ENCODE peak calls at places on chromosome 10, in nine cellular contexts. One of them, this sample, is unnamed. For H3K36me3, the result is how much of the 10 kb centered on the place peaks cover.

GRCh38 chr10:70903262-70903921 is 15.0 kb upstream of the PCBD1 start:
- DNase-seq in tibial nerve: peak
- DNase-seq in esophagus muscularis mucosa: no peak
- DNase-seq in suprapubic skin: no peak
- DNase-seq in upper lobe of left lung: peak
- DNase-seq in ovary: peak
- DNase-seq in K562: peak
- DNase-seq in transverse colon: peak
- DNase-seq in stomach: peak
- DNase-seq in this sample: peak

GRCh38 chr10:23399701-23400144 is 39.2 kb upstream of the OTUD1 start:
- DNase-seq in tibial nerve: no peak
- DNase-seq in esophagus muscularis mucosa: no peak
- DNase-seq in suprapubic skin: no peak
- DNase-seq in upper lobe of left lung: peak
- DNase-seq in ovary: no peak
- DNase-seq in K562: no peak
- DNase-seq in transverse colon: no peak
- DNase-seq in stomach: no peak
- DNase-seq in this sample: no peak

GRCh38 chr10:103966671-103967432 is at the start of gene SLK:
- DNase-seq in tibial nerve: peak
- DNase-seq in esophagus muscularis mucosa: no peak
- DNase-seq in suprapubic skin: peak
- DNase-seq in upper lobe of left lung: peak
- DNase-seq in ovary: peak
- DNase-seq in K562: peak
- DNase-seq in transverse colon: peak
- DNase-seq in stomach: peak
- DNase-seq in this sample: peak

GRCh38 chr10:124719213-124719851 is 24.8 kb downstream of the FAM53B start:
- DNase-seq in tibial nerve: peak
- DNase-seq in esophagus muscularis mucosa: no peak
- DNase-seq in suprapubic skin: no peak
- DNase-seq in upper lobe of left lung: peak
- DNase-seq in ovary: peak
- DNase-seq in K562: peak
- DNase-seq in transverse colon: peak
- DNase-seq in stomach: peak
- DNase-seq in this sample: peak

GRCh38 chr10:47368431-47369180 is 15.5 kb downstream of the ZNF488 start:
- DNase-seq in tibial nerve: no peak
- DNase-seq in esophagus muscularis mucosa: no peak
- DNase-seq in suprapubic skin: peak
- DNase-seq in upper lobe of left lung: no peak
- DNase-seq in ovary: peak
- DNase-seq in K562: no peak
- DNase-seq in transverse colon: no peak
- DNase-seq in stomach: peak
- DNase-seq in this sample: no peak

GRCh38 chr10:53123311-53123710 is 350.7 kb upstream of the MBL2 start:
- DNase-seq in tibial nerve: no peak
- DNase-seq in esophagus muscularis mucosa: no peak
- DNase-seq in suprapubic skin: no peak
- DNase-seq in upper lobe of left lung: no peak
- DNase-seq in ovary: no peak
- DNase-seq in K562: no peak
- DNase-seq in transverse colon: no peak
- DNase-seq in stomach: no peak
- DNase-seq in this sample: no peak

GRCh38 chr10:121668336-121669009 is 70.2 kb upstream of the FGFR2 start:
- DNase-seq in tibial nerve: no peak
- DNase-seq in esophagus muscularis mucosa: no peak
- DNase-seq in suprapubic skin: no peak
- DNase-seq in upper lobe of left lung: peak
- DNase-seq in ovary: peak
- DNase-seq in K562: no peak
- DNase-seq in transverse colon: peak
- DNase-seq in stomach: peak
- DNase-seq in this sample: peak

GRCh38 chr10:117462424-117462792 is 80.1 kb upstream of the EMX2 start:
- DNase-seq in tibial nerve: no peak
- DNase-seq in esophagus muscularis mucosa: no peak
- DNase-seq in suprapubic skin: no peak
- DNase-seq in upper lobe of left lung: peak
- DNase-seq in ovary: no peak
- DNase-seq in K562: no peak
- DNase-seq in transverse colon: peak
- DNase-seq in stomach: no peak
- DNase-seq in this sample: no peak

GRCh38 chr10:123583639-123584418 is 82.3 kb upstream of the GPR26 start:
- DNase-seq in tibial nerve: peak
- DNase-seq in esophagus muscularis mucosa: peak
- DNase-seq in suprapubic skin: peak
- DNase-seq in upper lobe of left lung: peak
- DNase-seq in ovary: peak
- DNase-seq in K562: peak
- DNase-seq in transverse colon: peak
- DNase-seq in stomach: peak
- DNase-seq in this sample: peak

GRCh38 chr10:103273026-103273425 is 3.9 kb upstream of the INA start:
- DNase-seq in tibial nerve: peak
- DNase-seq in esophagus muscularis mucosa: no peak
- DNase-seq in suprapubic skin: peak
- DNase-seq in upper lobe of left lung: no peak
- DNase-seq in ovary: no peak
- DNase-seq in K562: peak
- DNase-seq in transverse colon: no peak
- DNase-seq in stomach: no peak
- DNase-seq in this sample: no peak

GRCh38 chr10:131700032-131700431 is 200.8 kb upstream of the PPP2R2D start:
- DNase-seq in tibial nerve: no peak
- DNase-seq in esophagus muscularis mucosa: no peak
- DNase-seq in suprapubic skin: peak
- DNase-seq in upper lobe of left lung: no peak
- DNase-seq in ovary: no peak
- DNase-seq in K562: no peak
- DNase-seq in transverse colon: no peak
- DNase-seq in stomach: no peak
- DNase-seq in this sample: no peak

DNA sequence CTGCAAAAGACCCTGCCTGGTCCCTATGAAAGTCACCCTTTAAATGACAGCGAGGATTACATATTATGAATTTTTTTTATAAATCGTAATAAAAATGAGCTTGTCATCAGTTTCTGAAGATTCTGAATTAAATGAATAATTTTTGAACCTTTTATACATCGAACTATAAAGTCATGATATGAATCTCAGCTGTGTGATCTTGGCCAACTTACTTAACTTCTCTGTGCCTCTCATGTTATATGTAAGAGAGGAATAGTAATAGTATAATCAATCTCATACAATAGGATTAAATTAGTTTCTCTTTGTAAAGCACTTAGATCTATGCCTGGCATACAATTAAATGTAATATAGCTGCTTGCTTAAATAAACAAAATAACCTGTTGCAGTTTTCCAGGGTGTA is 5.3 kb upstream of the ATOH7 start:
- DNase-seq in tibial nerve: no peak
- DNase-seq in esophagus muscularis mucosa: no peak
- DNase-seq in suprapubic skin: no peak
- DNase-seq in upper lobe of left lung: no peak
- DNase-seq in ovary: no peak
- DNase-seq in K562: no peak
- DNase-seq in transverse colon: no peak
- DNase-seq in stomach: no peak
- DNase-seq in this sample: no peak
- TF ChIP-seq EP300 in tibial nerve: no peak
- TF ChIP-seq EP300 in esophagus muscularis mucosa: no peak
- TF ChIP-seq EP300 in suprapubic skin: no peak
- TF ChIP-seq EP300 in upper lobe of left lung: no peak
- TF ChIP-seq EP300 in ovary: no peak
- TF ChIP-seq EP300 in K562: no peak
- TF ChIP-seq EP300 in transverse colon: no peak
- TF ChIP-seq EP300 in stomach: no peak
- TF ChIP-seq EP300 in this sample: no peak

GRCh38 chr10:102157224-102157623 is 5.0 kb downstream of the NOLC1 start:
- DNase-seq in tibial nerve: no peak
- DNase-seq in esophagus muscularis mucosa: no peak
- DNase-seq in suprapubic skin: no peak
- DNase-seq in upper lobe of left lung: no peak
- DNase-seq in ovary: no peak
- DNase-seq in K562: no peak
- DNase-seq in transverse colon: no peak
- DNase-seq in stomach: no peak
- DNase-seq in this sample: no peak
- H3K36me3 ChIP-seq in tibial nerve: half or more
- H3K36me3 ChIP-seq in esophagus muscularis mucosa: half or more
- H3K36me3 ChIP-seq in suprapubic skin: half or more
- H3K36me3 ChIP-seq in upper lobe of left lung: half or more
- H3K36me3 ChIP-seq in ovary: under half
- H3K36me3 ChIP-seq in K562: half or more
- H3K36me3 ChIP-seq in transverse colon: under half
- H3K36me3 ChIP-seq in stomach: half or more
- H3K36me3 ChIP-seq in this sample: under half

GRCh38 chr10:68878463-68878862 is 22.7 kb upstream of the DDX50 start:
- DNase-seq in tibial nerve: no peak
- DNase-seq in esophagus muscularis mucosa: no peak
- DNase-seq in suprapubic skin: no peak
- DNase-seq in upper lobe of left lung: no peak
- DNase-seq in ovary: no peak
- DNase-seq in K562: no peak
- DNase-seq in transverse colon: no peak
- DNase-seq in stomach: no peak
- DNase-seq in this sample: no peak

GRCh38 chr10:68876919-68877250 is 24.2 kb upstream of the DDX50 start:
- DNase-seq in tibial nerve: no peak
- DNase-seq in esophagus muscularis mucosa: no peak
- DNase-seq in suprapubic skin: no peak
- DNase-seq in upper lobe of left lung: no peak
- DNase-seq in ovary: no peak
- DNase-seq in K562: no peak
- DNase-seq in transverse colon: no peak
- DNase-seq in stomach: no peak
- DNase-seq in this sample: no peak

GRCh38 chr10:68876246-68876918 is 24.7 kb upstream of the DDX50 start:
- DNase-seq in tibial nerve: no peak
- DNase-seq in esophagus muscularis mucosa: no peak
- DNase-seq in suprapubic skin: no peak
- DNase-seq in upper lobe of left lung: no peak
- DNase-seq in ovary: no peak
- DNase-seq in K562: no peak
- DNase-seq in transverse colon: peak
- DNase-seq in stomach: no peak
- DNase-seq in this sample: no peak

GRCh38 chr10:68879628-68880027 is 21.5 kb upstream of the DDX50 start:
- DNase-seq in tibial nerve: no peak
- DNase-seq in esophagus muscularis mucosa: no peak
- DNase-seq in suprapubic skin: no peak
- DNase-seq in upper lobe of left lung: no peak
- DNase-seq in ovary: no peak
- DNase-seq in K562: no peak
- DNase-seq in transverse colon: no peak
- DNase-seq in stomach: no peak
- DNase-seq in this sample: no peak

DNA sequence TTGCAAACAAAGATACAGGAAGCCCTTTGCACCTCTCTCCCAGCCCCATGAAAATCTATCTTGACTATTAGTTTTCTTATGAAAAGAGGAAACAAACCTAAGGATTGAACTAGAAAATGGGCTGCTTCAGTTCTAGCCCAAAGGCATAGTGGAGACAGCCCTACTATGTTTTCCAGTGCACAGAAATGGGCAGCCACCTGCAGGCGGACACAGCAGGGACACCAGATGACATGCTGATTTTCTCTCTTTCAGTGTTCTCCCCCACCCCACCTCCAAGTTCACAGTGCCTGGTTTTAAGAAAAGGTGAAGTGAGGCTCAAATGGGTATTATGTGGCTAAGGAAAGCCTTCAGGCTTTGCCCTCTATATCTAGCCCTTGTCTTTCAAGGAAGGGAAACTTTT is 23.6 kb upstream of the DDX50 start:
- DNase-seq in tibial nerve: no peak
- DNase-seq in esophagus muscularis mucosa: no peak
- DNase-seq in suprapubic skin: no peak
- DNase-seq in upper lobe of left lung: no peak
- DNase-seq in ovary: no peak
- DNase-seq in K562: no peak
- DNase-seq in transverse colon: no peak
- DNase-seq in stomach: no peak
- DNase-seq in this sample: no peak
- TF ChIP-seq EP300 in tibial nerve: no peak
- TF ChIP-seq EP300 in esophagus muscularis mucosa: no peak
- TF ChIP-seq EP300 in suprapubic skin: no peak
- TF ChIP-seq EP300 in upper lobe of left lung: no peak
- TF ChIP-seq EP300 in ovary: no peak
- TF ChIP-seq EP300 in K562: no peak
- TF ChIP-seq EP300 in transverse colon: no peak
- TF ChIP-seq EP300 in stomach: no peak
- TF ChIP-seq EP300 in this sample: no peak

GRCh38 chr10:113158183-113158582 is 208.1 kb downstream of the TCF7L2 start:
- DNase-seq in tibial nerve: no peak
- DNase-seq in esophagus muscularis mucosa: no peak
- DNase-seq in suprapubic skin: no peak
- DNase-seq in upper lobe of left lung: no peak
- DNase-seq in ovary: no peak
- DNase-seq in K562: no peak
- DNase-seq in transverse colon: no peak
- DNase-seq in stomach: no peak
- DNase-seq in this sample: no peak

GRCh38 chr10:113162960-113163359 is 212.9 kb downstream of the TCF7L2 start:
- DNase-seq in tibial nerve: no peak
- DNase-seq in esophagus muscularis mucosa: no peak
- DNase-seq in suprapubic skin: no peak
- DNase-seq in upper lobe of left lung: no peak
- DNase-seq in ovary: no peak
- DNase-seq in K562: no peak
- DNase-seq in transverse colon: no peak
- DNase-seq in stomach: no peak
- DNase-seq in this sample: no peak

GRCh38 chr10:113165643-113166042 is 215.6 kb downstream of the TCF7L2 start:
- DNase-seq in tibial nerve: no peak
- DNase-seq in esophagus muscularis mucosa: no peak
- DNase-seq in suprapubic skin: no peak
- DNase-seq in upper lobe of left lung: no peak
- DNase-seq in ovary: no peak
- DNase-seq in K562: no peak
- DNase-seq in transverse colon: no peak
- DNase-seq in stomach: no peak
- DNase-seq in this sample: no peak

GRCh38 chr10:113159563-113159962 is 209.5 kb downstream of the TCF7L2 start:
- DNase-seq in tibial nerve: no peak
- DNase-seq in esophagus muscularis mucosa: no peak
- DNase-seq in suprapubic skin: no peak
- DNase-seq in upper lobe of left lung: no peak
- DNase-seq in ovary: no peak
- DNase-seq in K562: no peak
- DNase-seq in transverse colon: no peak
- DNase-seq in stomach: no peak
- DNase-seq in this sample: no peak

DNA sequence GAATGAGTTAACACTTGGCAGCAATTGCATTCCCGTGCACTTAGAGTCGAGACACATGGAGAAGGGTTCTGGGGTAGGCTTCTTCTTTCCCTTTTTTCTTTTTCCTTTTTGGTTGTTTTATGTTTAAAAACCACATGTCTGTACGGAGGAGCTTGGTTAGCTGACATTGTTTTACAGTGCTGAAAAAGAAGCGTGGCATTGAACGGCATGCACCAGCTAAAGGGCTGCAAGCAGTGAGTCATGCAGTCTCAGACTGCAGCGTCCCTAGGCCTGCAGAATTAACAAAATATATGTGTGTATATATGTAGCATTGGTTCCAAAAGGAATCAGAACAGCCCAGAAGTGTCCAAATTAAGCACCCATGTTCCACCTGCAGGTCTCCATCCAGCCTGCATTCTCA is 211.0 kb downstream of the TCF7L2 start:
- DNase-seq in tibial nerve: no peak
- DNase-seq in esophagus muscularis mucosa: no peak
- DNase-seq in suprapubic skin: no peak
- DNase-seq in upper lobe of left lung: no peak
- DNase-seq in ovary: no peak
- DNase-seq in K562: no peak
- DNase-seq in transverse colon: no peak
- DNase-seq in stomach: no peak
- DNase-seq in this sample: no peak
- H3K36me3 ChIP-seq in tibial nerve: half or more
- H3K36me3 ChIP-seq in esophagus muscularis mucosa: half or more
- H3K36me3 ChIP-seq in suprapubic skin: half or more
- H3K36me3 ChIP-seq in upper lobe of left lung: half or more
- H3K36me3 ChIP-seq in ovary: under half
- H3K36me3 ChIP-seq in K562: under half
- H3K36me3 ChIP-seq in transverse colon: under half
- H3K36me3 ChIP-seq in stomach: half or more
- H3K36me3 ChIP-seq in this sample: under half